ENCODE peak calls at places on chromosomes 13 and 19, in nine cellular contexts. P is left ventricle myocardium inferior, R is pancreas, J is AG10803, K is tibial nerve, C is AG04449, Z is foreskin fibroblast, T is lower lobe of right lung, Q is fibroblast of mammary gland. N is an unnamed sample.

GRCh38 chr19:48619692-48620565 is 623 bp downstream of the SPHK2 start:
- DNase-seq in Q (peak), P (no peak), J (peak), T (no peak), Z (peak), C (no peak), R (peak), K (no peak), N (peak)

GRCh38 chr13:34847751-34848150 is 94.3 kb upstream of the NBEA start:
- DNase-seq in C (no peak), K (no peak), Q (no peak), Z (no peak), P (no peak), R (no peak), T (no peak), J (no peak), N (no peak)

GRCh38 chr13:112907286-112907685 is 61.7 kb upstream of the MCF2L start:
- DNase-seq in Z (no peak), P (no peak), R (no peak), Q (no peak), C (no peak), J (no peak), T (no peak), K (no peak), N (no peak)

GRCh38 chr13:103275079-103275478 is 208.9 kb upstream of the SLC10A2 start:
- DNase-seq in P (no peak), Z (no peak), J (no peak), R (no peak), T (no peak), K (no peak), C (no peak), Q (no peak), N (no peak)

GRCh38 chr19:49641688-49642487 is at the start of gene SCAF1:
- DNase-seq in J (peak), Z (peak), K (peak), C (peak), Q (peak), P (peak), T (peak), R (peak), N (peak)

GRCh38 chr19:49631279-49631588 is 8.7 kb downstream of the RRAS start:
- DNase-seq in C (no peak), K (no peak), T (no peak), J (no peak), P (no peak), Z (peak), R (no peak), Q (no peak), N (no peak)

GRCh38 chr13:83810136-83810535 is 72.1 kb downstream of the SLITRK1 start:
- DNase-seq in C (no peak), R (no peak), J (no peak), P (no peak), T (no peak), K (no peak), Z (no peak), Q (no peak), N (no peak)

GRCh38 chr13:80889829-80890228 is 548.9 kb upstream of the SPRY2 start:
- DNase-seq in P (no peak), J (no peak), C (no peak), T (no peak), Q (no peak), R (no peak), Z (no peak), K (no peak), N (no peak)

GRCh38 chr19:5296021-5296420 is 44.6 kb downstream of the PTPRS start:
- DNase-seq in C (no peak), T (no peak), Z (no peak), J (no peak), R (no peak), Q (no peak), K (no peak), P (no peak), N (no peak)

GRCh38 chr19:5296457-5297271 is 43.9 kb downstream of the PTPRS start:
- DNase-seq in C (no peak), R (no peak), T (no peak), P (no peak), K (no peak), Q (no peak), J (no peak), Z (no peak), N (no peak)

GRCh38 chr19:5297272-5297669 is 43.3 kb downstream of the PTPRS start:
- DNase-seq in R (no peak), P (no peak), T (no peak), J (no peak), Q (no peak), Z (no peak), C (no peak), K (no peak), N (no peak)

GRCh38 chr19:5298502-5298901 is 42.1 kb downstream of the PTPRS start:
- DNase-seq in R (peak), J (no peak), Q (no peak), P (no peak), Z (no peak), T (peak), K (no peak), C (no peak), N (no peak)

DNA sequence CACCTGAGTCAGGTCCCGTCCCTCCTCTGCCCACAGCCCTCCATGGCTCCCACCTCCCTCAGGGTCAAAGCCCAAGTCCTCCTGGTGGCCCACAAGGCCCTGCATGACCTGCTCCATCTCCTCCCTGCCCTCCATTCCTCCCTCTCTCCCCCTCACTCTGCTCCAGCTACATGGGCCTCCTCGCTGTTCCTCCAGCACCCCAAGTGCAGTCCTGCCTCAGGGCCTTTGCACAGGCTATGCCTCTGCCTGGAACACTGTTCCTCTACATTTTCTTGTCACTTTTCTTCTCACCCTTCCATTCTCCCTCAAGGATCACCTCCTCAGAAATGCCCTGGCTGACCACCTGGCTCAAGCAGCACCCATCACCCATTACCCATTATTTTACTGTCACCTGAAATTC is 41.5 kb downstream of the PTPRS start:
- DNase-seq in R (no peak), Q (no peak), P (no peak), Z (no peak), T (no peak), C (no peak), K (no peak), J (no peak), N (no peak)
- TF ChIP-seq CTCF in R (no peak), Q (no peak), P (no peak), Z (no peak), T (no peak), C (no peak), K (no peak), J (no peak), N (no peak)

GRCh38 chr19:7506385-7507328 is 9.2 kb upstream of the ZNF358 start:
- DNase-seq in C (no peak), R (peak), Z (peak), J (peak), P (peak), T (peak), Q (peak), K (peak), N (peak)
- H3K4me3 ChIP-seq in C (no peak), R (no peak), Z (no peak), J (no peak), P (no peak), T (no peak), Q (peak), K (no peak), N (no peak)

DNA sequence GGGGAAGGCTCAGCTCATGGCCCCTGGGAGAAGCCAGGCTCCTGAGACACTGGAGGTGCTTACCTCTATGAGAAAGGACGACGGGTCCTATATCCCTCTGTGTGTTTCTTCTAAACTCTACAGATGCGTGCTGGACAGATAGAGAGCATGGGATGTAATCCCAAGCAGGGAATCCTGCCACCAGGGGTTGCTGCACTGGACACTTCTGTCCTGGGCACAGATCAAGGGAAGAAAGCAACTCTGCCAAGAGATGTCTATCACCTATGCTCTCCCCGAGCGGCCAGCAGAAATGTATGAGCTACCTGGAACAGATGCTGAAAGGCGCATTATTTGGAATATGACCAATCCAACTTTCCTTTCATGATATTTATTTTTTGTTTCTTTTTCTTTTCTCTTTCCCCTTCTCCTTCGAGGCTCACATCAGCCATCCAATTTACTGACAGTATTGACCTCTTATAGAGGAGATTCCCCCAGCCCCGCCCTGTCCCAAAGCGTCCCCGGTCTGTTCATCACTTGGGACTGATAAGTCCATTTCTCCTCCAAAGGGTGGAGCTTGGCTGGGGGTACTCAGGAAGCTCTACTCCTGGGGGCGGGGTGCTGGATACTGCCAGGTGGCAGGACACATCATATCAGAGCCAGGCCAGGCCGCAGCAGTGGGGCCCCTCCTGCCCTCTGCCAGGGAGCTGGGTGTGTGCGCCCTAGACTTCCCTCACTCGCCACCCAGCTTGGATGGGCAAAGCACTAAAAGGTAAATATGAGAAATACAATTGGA is 34.2 kb downstream of the TSHZ3 start:
- DNase-seq in K (no peak), T (no peak), Z (peak), Q (peak), J (no peak), R (no peak), P (no peak), C (no peak), N (no peak)
- TF ChIP-seq CTCF in K (no peak), T (no peak), Z (peak), Q (peak), J (peak), R (no peak), P (no peak), C (peak), N (peak)

DNA sequence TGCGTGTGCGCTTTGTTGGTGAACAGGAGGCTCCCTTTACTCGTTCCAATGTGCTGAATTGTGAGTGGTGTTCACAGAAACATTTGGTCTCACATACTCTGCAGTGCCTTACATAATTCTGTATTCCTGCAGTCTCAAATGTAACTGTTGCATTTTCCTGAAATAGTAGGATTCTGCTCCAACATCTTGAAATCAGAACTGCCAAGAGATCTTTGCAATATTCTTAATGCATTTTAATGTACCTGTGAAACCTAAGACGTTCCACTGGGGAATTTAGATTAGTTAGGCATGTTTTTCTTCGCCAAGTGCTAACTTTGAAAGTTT is 166.5 kb downstream of the SLC7A1 start:
- DNase-seq in K (no peak), Q (no peak), J (no peak), P (no peak), R (no peak), C (no peak), T (no peak), Z (no peak), N (no peak)
- H3K4me3 ChIP-seq in K (no peak), Q (no peak), J (peak), P (peak), R (peak), C (peak), T (peak), Z (peak), N (peak)

GRCh38 chr19:35143231-35143715 is at the start of gene FXYD7:
- DNase-seq in T (no peak), Z (no peak), P (no peak), K (no peak), R (peak), C (no peak), Q (no peak), J (no peak), N (no peak)
- TF ChIP-seq CTCF in T (peak), Z (no peak), P (peak), K (no peak), R (peak), C (no peak), Q (no peak), J (no peak), N (no peak)

DNA sequence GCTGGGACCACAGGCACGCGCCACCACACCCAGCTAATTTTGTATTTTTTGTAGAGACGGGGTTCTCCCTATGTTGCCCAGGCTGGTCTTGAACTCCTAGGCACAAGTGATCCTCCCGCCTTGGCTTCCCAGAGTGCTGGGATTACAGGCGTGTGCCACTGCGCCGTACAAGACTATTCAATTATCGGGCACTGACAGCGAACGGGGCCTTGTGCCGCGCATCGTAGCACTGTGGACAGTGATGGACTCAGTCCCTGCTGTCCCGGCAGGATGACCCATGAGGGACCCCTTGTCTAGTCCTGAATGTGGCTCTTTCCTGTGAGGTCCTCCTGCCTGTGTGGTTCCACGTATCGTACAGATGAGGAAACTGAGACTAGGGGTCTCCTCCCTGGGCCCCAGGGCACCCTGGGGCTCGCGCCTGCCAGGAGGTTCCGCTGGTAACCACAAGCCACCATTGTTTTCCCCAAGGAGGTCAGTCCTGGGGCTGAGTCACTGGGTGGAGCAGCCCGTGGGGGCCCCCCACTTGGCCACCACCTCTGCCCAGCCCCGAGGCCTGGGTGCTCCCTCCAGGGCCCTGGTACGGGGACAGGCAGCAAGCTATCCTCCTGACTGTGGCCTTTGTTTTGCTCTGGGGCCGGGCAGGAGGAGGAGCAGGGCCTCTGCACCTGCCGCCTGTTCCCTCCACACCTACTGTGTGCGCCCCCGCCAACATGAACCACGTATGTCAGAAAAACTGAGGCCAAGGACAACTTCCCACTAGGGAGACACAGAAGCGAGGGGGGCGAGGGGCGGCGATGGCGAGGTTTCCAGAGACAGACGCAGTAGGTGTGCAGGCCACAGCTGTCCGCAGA is 2.9 kb upstream of the TCF3 start:
- DNase-seq in J (no peak), T (no peak), K (no peak), P (no peak), Z (no peak), C (no peak), Q (no peak), R (no peak), N (no peak)
- H3K4me3 ChIP-seq in J (no peak), T (no peak), K (no peak), P (no peak), Z (no peak), C (no peak), Q (no peak), R (no peak), N (no peak)

DNA sequence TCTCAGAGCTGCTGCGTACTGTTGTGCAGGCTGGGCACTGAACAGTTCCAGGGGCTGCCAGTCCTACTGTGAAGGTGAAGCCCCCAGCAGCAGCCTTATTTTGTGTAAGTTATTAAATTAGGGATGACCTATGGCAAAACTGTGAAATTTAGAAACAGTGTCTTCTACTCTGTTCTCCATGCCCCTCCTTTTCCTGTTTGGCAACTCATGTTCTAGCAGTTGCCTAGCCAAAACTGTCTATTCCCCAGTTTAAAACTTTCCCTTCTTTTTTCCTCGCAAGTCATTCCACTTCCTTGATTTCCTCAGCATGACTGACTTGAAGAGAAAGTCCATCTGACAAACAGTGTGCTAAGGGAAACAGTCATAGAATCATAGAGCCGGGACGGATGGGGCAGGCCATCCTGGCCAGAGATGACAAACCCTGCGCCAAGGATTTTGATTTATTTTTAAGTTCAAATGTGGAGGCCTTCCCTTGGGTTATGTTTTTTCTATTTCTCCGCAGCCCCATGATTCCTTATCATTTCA is 78.1 kb upstream of the OLFM4 start:
- DNase-seq in T (no peak), Q (no peak), C (no peak), Z (no peak), P (no peak), K (no peak), J (no peak), R (no peak), N (no peak)
- TF ChIP-seq CTCF in T (no peak), Q (no peak), C (no peak), Z (no peak), P (no peak), K (no peak), J (no peak), R (no peak), N (no peak)

DNA sequence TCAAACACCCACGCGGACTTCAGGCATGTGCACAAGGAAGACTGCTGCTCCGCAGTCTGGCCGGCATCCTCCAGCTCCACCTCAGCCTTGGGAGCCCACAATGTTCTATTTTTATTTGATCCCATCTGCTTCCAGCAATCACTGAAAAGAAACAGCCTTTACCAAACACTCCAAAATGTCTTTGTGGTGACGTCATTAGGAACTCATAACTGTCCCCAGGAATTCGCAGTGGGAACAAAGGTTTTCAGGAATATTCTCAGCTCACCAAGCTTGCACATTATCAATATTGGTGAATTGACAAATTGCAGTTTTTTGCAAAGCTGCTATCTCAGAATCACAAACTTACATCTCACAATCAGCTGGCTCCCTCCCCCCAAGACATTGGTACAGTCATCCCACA is 15.2 kb upstream of the ZNF841 start:
- DNase-seq in Z (no peak), T (no peak), P (no peak), R (no peak), Q (no peak), C (no peak), J (no peak), K (no peak), N (no peak)
- H3K4me3 ChIP-seq in Z (no peak), T (no peak), P (no peak), R (no peak), Q (no peak), C (no peak), J (no peak), K (no peak), N (no peak)

N was measured in cardiac fibroblast.